ENCODE peak calls at places on chromosomes 7 and 10, in four cellular contexts. One of them, this sample, is unnamed.

GRCh38 chr7:35695628-35695888 is 623 bp upstream of the HERPUD2 start:
- DNase-seq in naive thymus-derived CD4-positive, alpha-beta T cell: no peak
- DNase-seq in SIG-M5: no peak
- DNase-seq in neural progenitor cell: no peak
- DNase-seq in this sample: no peak

GRCh38 chr7:30119890-30120577 is 14.8 kb upstream of the MTURN start:
- DNase-seq in SIG-M5: no peak
- DNase-seq in neural progenitor cell: no peak
- DNase-seq in naive thymus-derived CD4-positive, alpha-beta T cell: no peak
- DNase-seq in this sample: no peak

GRCh38 chr10:74643586-74643956 is 182.8 kb upstream of the KAT6B start:
- DNase-seq in SIG-M5: no peak
- DNase-seq in naive thymus-derived CD4-positive, alpha-beta T cell: no peak
- DNase-seq in neural progenitor cell: no peak
- DNase-seq in this sample: no peak

GRCh38 chr10:104868231-104868630 is 227.1 kb downstream of the SORCS3 start:
- DNase-seq in SIG-M5: no peak
- DNase-seq in naive thymus-derived CD4-positive, alpha-beta T cell: no peak
- DNase-seq in neural progenitor cell: no peak
- DNase-seq in this sample: no peak

GRCh38 chr7:90211391-90212148 is at the start of gene STEAP2:
- DNase-seq in SIG-M5: no peak
- DNase-seq in naive thymus-derived CD4-positive, alpha-beta T cell: peak
- DNase-seq in neural progenitor cell: peak
- DNase-seq in this sample: peak

GRCh38 chr10:43754569-43755260 is 106.0 kb upstream of the ZNF32 start:
- DNase-seq in neural progenitor cell: no peak
- DNase-seq in SIG-M5: no peak
- DNase-seq in naive thymus-derived CD4-positive, alpha-beta T cell: no peak
- DNase-seq in this sample: no peak

GRCh38 chr10:111076191-111076681 is 593 bp upstream of the ADRA2A start:
- DNase-seq in neural progenitor cell: peak
- DNase-seq in naive thymus-derived CD4-positive, alpha-beta T cell: peak
- DNase-seq in SIG-M5: no peak
- DNase-seq in this sample: no peak

GRCh38 chr10:132385721-132386418 is 11.1 kb upstream of the PWWP2B start:
- DNase-seq in SIG-M5: no peak
- DNase-seq in naive thymus-derived CD4-positive, alpha-beta T cell: no peak
- DNase-seq in neural progenitor cell: no peak
- DNase-seq in this sample: no peak

GRCh38 chr7:82789883-82790609 is 346.5 kb upstream of the CACNA2D1 start:
- DNase-seq in naive thymus-derived CD4-positive, alpha-beta T cell: no peak
- DNase-seq in neural progenitor cell: no peak
- DNase-seq in SIG-M5: no peak
- DNase-seq in this sample: no peak

GRCh38 chr10:6044651-6045599 is 17.2 kb downstream of the IL2RA start:
- DNase-seq in neural progenitor cell: no peak
- DNase-seq in naive thymus-derived CD4-positive, alpha-beta T cell: peak
- DNase-seq in SIG-M5: no peak
- DNase-seq in this sample: no peak

GRCh38 chr10:12376211-12376610 is 26.9 kb downstream of the CAMK1D start:
- DNase-seq in neural progenitor cell: no peak
- DNase-seq in naive thymus-derived CD4-positive, alpha-beta T cell: no peak
- DNase-seq in SIG-M5: no peak
- DNase-seq in this sample: no peak

GRCh38 chr7:156640949-156641485 is 443 bp downstream of the RNF32 start:
- DNase-seq in neural progenitor cell: no peak
- DNase-seq in SIG-M5: no peak
- DNase-seq in naive thymus-derived CD4-positive, alpha-beta T cell: no peak
- DNase-seq in this sample: no peak

GRCh38 chr7:29349362-29349761 is 154.8 kb downstream of the CHN2 start:
- DNase-seq in neural progenitor cell: no peak
- DNase-seq in SIG-M5: no peak
- DNase-seq in naive thymus-derived CD4-positive, alpha-beta T cell: no peak
- DNase-seq in this sample: no peak

GRCh38 chr7:96953676-96954513 is 51.5 kb upstream of the DLX6 start:
- DNase-seq in SIG-M5: no peak
- DNase-seq in neural progenitor cell: no peak
- DNase-seq in naive thymus-derived CD4-positive, alpha-beta T cell: no peak
- DNase-seq in this sample: no peak

GRCh38 chr7:137717811-137718271 is 128.9 kb downstream of the DGKI start:
- DNase-seq in SIG-M5: no peak
- DNase-seq in naive thymus-derived CD4-positive, alpha-beta T cell: no peak
- DNase-seq in neural progenitor cell: peak
- DNase-seq in this sample: no peak

GRCh38 chr10:126851414-126851813 is 53.8 kb upstream of the DOCK1 start:
- DNase-seq in SIG-M5: no peak
- DNase-seq in naive thymus-derived CD4-positive, alpha-beta T cell: no peak
- DNase-seq in neural progenitor cell: no peak
- DNase-seq in this sample: no peak